ENCODE peak calls at places on chromosomes 7 and 10, in ten cellular contexts. A is fibroblast of the aortic adventitia; J is GM12865; Y is hepatocyte; F is AG04450; E is gastrocnemius medialis; I is CD4-positive, alpha-beta T cell; X is adrenal gland; G is AG09319; R is Calu3. P is an unnamed sample.

GRCh38 chr7:44348300-44348699 is 22.9 kb upstream of the CAMK2B start:
- DNase-seq in I (no peak), A (peak), Y (no peak), F (peak), E (no peak), G (no peak), J (peak), X (peak), R (peak), P (no peak)

GRCh38 chr7:156220078-156220605 is 407.9 kb upstream of the SHH start:
- DNase-seq in I (no peak), J (peak), A (no peak), Y (no peak), R (no peak), G (no peak), X (no peak), F (no peak), E (no peak), P (no peak)

GRCh38 chr10:81216949-81217348 is 658.0 kb upstream of the NRG3 start:
- DNase-seq in I (no peak), J (no peak), F (no peak), E (no peak), A (no peak), Y (no peak), X (no peak), G (no peak), R (no peak), P (no peak)

GRCh38 chr7:88664630-88665233 is 94.8 kb upstream of the ZNF804B start:
- DNase-seq in R (peak), E (no peak), F (no peak), G (no peak), X (no peak), J (no peak), I (no peak), A (no peak), Y (peak), P (no peak)

GRCh38 chr10:105579112-105579511 is 938.0 kb downstream of the SORCS3 start:
- DNase-seq in F (no peak), A (no peak), X (no peak), G (no peak), R (no peak), Y (no peak), J (no peak), E (no peak), I (no peak), P (no peak)

GRCh38 chr7:5693529-5693928 is 87.9 kb downstream of the RNF216 start:
- DNase-seq in X (no peak), R (peak), I (no peak), A (peak), Y (no peak), J (peak), G (no peak), E (no peak), F (no peak), P (no peak)

GRCh38 chr10:97582169-97582568 is 2.0 kb upstream of the HOGA1 start:
- DNase-seq in G (no peak), E (no peak), X (no peak), I (no peak), Y (no peak), R (no peak), F (no peak), A (no peak), J (no peak), P (no peak)

GRCh38 chr7:40572810-40573470 is 438.1 kb downstream of the SUGCT start:
- DNase-seq in J (no peak), X (no peak), I (no peak), Y (no peak), A (no peak), E (no peak), R (no peak), G (no peak), F (peak), P (no peak)

GRCh38 chr7:21543528-21544302 is 876 bp downstream of the DNAH11 start:
- DNase-seq in F (no peak), E (no peak), X (peak), R (no peak), A (peak), I (no peak), Y (peak), G (no peak), J (no peak), P (no peak)

GRCh38 chr10:71776528-71776927 is 3.2 kb upstream of the VSIR start:
- DNase-seq in I (no peak), E (no peak), X (no peak), F (no peak), R (no peak), J (no peak), G (no peak), Y (no peak), A (no peak), P (no peak)

GRCh38 chr10:60883187-60883586 is 60.8 kb downstream of the RHOBTB1 start:
- DNase-seq in G (no peak), R (peak), F (no peak), I (no peak), Y (peak), X (peak), E (no peak), J (peak), A (peak), P (no peak)

GRCh38 chr7:650339-651031 is 76.0 kb upstream of the DNAAF5 start:
- DNase-seq in E (no peak), Y (no peak), G (no peak), J (no peak), F (no peak), R (no peak), A (no peak), X (peak), I (no peak), P (no peak)

GRCh38 chr7:139618482-139619366 is 95.2 kb downstream of the CLEC2L start:
- DNase-seq in G (peak), I (peak), J (peak), F (no peak), R (peak), Y (peak), X (peak), A (peak), E (no peak), P (peak)

GRCh38 chr10:122526892-122527291 is 33.7 kb upstream of the DMBT1 start:
- DNase-seq in Y (peak), X (no peak), G (no peak), J (no peak), R (no peak), I (no peak), A (no peak), F (no peak), E (no peak), P (no peak)

GRCh38 chr7:74627699-74628411 is 29.7 kb upstream of the GTF2I start:
- DNase-seq in X (peak), Y (peak), G (peak), I (no peak), A (peak), R (no peak), F (peak), J (peak), E (no peak), P (no peak)

GRCh38 chr7:39413866-39414668 is 152.1 kb upstream of the YAE1 start:
- DNase-seq in R (peak), X (peak), J (peak), G (no peak), I (peak), A (peak), F (no peak), Y (peak), E (no peak), P (peak)

GRCh38 chr10:98399784-98400183 is 15.2 kb downstream of the PYROXD2 start:
- DNase-seq in A (no peak), J (no peak), F (no peak), R (no peak), G (no peak), X (no peak), Y (no peak), E (no peak), I (no peak), P (no peak)

GRCh38 chr7:100465702-100466311 is 1.7 kb upstream of the SPACDR start:
- DNase-seq in X (peak), I (no peak), J (no peak), A (peak), F (no peak), G (no peak), E (no peak), R (peak), Y (peak), P (no peak)

GRCh38 chr10:22002531-22003110 is 909 bp downstream of the DNAJC1 start:
- DNase-seq in F (no peak), X (peak), E (no peak), Y (peak), A (peak), I (no peak), G (no peak), R (peak), J (peak), P (no peak)

GRCh38 chr10:78656397-78656796 is 412.4 kb upstream of the ZMIZ1 start:
- DNase-seq in R (no peak), E (no peak), I (no peak), Y (no peak), X (no peak), G (no peak), A (no peak), F (no peak), J (no peak), P (no peak)

GRCh38 chr7:46810986-46811385 is 770.9 kb downstream of the TNS3 start:
- DNase-seq in I (no peak), E (no peak), Y (no peak), J (no peak), A (peak), F (no peak), X (no peak), R (no peak), G (no peak), P (no peak)

GRCh38 chr7:156095908-156096539 is 283.8 kb upstream of the SHH start:
- DNase-seq in E (no peak), I (no peak), X (no peak), J (no peak), F (no peak), R (no peak), G (no peak), Y (no peak), A (no peak), P (no peak)

GRCh38 chr7:155252388-155252957 is 45.2 kb upstream of the INSIG1 start:
- DNase-seq in A (peak), I (no peak), F (no peak), X (no peak), G (no peak), J (no peak), Y (no peak), R (no peak), E (no peak), P (no peak)

GRCh38 chr7:139915864-139916716 is 87.0 kb downstream of the TBXAS1 start:
- DNase-seq in G (peak), R (peak), E (peak), F (peak), Y (peak), J (peak), X (peak), A (peak), I (peak), P (no peak)

GRCh38 chr7:128937647-128938523 is at the start of gene IRF5:
- DNase-seq in G (no peak), I (no peak), Y (peak), A (no peak), J (peak), R (peak), X (peak), F (no peak), E (no peak), P (no peak)

GRCh38 chr7:153447021-153447420 is 605.2 kb upstream of the DPP6 start:
- DNase-seq in I (no peak), E (no peak), J (no peak), F (no peak), G (no peak), X (no peak), R (no peak), A (no peak), Y (no peak), P (no peak)

GRCh38 chr7:149283321-149283720 is 21.3 kb downstream of the ZNF783 start:
- DNase-seq in F (no peak), A (no peak), R (no peak), X (no peak), I (no peak), E (no peak), Y (no peak), G (no peak), J (no peak), P (no peak)

GRCh38 chr7:149285581-149285975 is 23.6 kb downstream of the ZNF783 start:
- DNase-seq in A (peak), J (no peak), X (peak), E (no peak), G (no peak), Y (no peak), F (no peak), I (no peak), R (no peak), P (no peak)

GRCh38 chr7:149284343-149284742 is 22.3 kb downstream of the ZNF783 start:
- DNase-seq in X (no peak), E (no peak), J (peak), G (no peak), A (no peak), R (no peak), F (no peak), Y (no peak), I (peak), P (no peak)

GRCh38 chr7:149286811-149287400 is 24.9 kb downstream of the ZNF783 start:
- DNase-seq in G (no peak), Y (no peak), I (no peak), E (no peak), R (no peak), J (no peak), A (no peak), F (no peak), X (no peak), P (no peak)

DNA sequence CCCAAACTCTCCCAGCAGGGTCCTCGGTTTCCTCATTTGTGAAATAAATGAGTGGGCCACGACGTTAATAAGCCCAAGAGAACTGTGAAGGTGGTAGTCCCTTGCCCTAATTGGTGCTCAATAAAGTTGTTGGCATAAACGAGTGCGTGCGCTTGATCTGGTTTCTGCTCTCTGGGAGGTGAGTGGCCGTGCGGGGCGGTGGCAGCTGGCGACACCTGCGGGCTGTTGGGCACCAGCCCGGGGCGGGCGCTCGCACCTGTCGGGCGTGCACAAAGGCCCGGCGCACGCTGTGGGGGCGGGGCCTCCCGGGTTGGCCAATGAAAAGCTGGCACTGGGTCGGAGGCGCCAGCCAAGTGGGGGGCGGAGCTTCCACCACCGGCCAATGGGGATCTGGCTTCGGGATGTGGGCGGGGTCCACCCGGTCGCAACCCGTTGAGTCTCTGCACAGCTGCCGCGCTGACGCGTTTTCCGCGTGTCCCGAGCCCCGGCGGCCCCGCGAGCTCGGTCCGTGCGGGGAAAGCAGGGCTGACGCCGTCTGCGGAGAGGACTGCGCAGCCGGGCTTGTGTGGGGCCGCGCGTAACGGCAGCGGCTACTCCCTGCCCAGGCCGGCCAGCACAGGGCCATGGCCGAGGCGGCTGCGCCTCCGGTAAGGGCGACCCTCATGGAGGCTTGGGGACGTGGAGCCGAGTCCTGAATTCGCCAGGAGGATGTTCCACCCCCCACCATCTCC is 23.0 kb downstream of the ZNF783 start:
- DNase-seq in G (peak), Y (peak), E (peak), J (peak), I (peak), A (peak), F (peak), R (peak), X (peak), P (peak)
- TF ChIP-seq CTCF in G (no peak), Y (peak), E (no peak), J (no peak), I (peak), A (no peak), F (no peak), R (no peak), X (no peak), P (no peak)

DNA sequence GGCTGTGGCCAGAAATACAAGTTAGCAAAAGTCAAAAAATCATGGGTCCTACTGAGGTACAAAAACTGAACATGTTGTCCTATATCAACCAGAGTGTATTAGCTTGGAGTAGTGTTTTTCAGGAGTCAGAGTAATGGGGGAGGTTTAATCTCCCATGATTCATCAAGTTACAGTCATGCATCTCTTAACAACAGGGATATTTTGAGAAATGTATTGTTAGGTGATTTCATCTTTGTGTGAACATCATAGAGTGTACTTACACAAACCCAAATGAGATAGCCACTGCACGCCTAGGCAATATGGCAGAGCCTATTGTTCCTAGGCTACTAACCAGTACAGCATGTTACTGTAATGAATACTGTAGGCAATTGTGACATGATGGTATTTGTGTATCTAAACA is 14.9 kb upstream of the TES start:
- DNase-seq in Y (no peak), J (no peak), F (no peak), I (no peak), G (no peak), X (no peak), R (no peak), A (peak), E (no peak), P (no peak)
- TF ChIP-seq CTCF in Y (no peak), J (no peak), F (no peak), I (no peak), G (no peak), X (no peak), R (no peak), A (no peak), E (no peak), P (no peak)

DNA sequence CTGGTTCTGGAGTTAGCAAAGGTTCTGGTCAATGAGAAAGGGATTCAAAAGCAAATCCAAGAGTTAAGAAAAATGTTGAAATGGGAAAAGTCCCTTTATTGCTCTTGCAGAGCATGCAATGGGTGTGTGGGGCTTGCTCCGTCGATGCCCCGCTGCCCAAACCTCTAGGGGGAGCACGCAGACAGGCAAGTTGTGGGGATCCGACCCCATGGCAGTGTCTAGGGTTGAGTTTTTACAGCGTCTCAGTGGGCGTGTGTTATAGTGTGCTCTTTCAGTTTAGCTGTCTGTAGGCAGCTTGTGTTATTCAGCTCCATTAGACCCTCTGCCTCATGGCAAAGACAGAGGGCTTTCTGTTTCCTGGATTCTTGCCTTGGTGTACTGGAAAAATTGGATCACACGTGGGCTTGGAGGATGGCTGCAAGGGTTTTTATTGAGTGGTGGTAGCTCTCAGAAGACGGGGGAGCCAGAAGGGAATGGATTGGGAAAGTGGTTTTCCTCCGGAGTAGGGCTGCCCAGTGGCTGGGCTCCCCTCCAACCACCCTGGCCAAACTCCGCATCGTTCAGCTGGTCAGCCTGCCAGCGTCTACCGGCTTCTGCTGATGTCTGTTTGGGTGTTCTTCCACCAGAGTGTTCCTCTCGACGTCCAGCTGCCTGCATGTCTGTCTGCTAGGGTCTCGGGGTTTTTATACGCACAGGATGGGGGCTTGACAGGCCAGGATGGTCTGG is 102.3 kb upstream of the PLXDC2 start:
- DNase-seq in E (no peak), A (no peak), J (no peak), R (no peak), Y (no peak), X (peak), F (no peak), G (no peak), I (no peak), P (no peak)
- TF ChIP-seq CTCF in E (peak), A (no peak), J (no peak), R (no peak), Y (no peak), X (no peak), F (no peak), G (no peak), I (no peak), P (no peak)

DNA sequence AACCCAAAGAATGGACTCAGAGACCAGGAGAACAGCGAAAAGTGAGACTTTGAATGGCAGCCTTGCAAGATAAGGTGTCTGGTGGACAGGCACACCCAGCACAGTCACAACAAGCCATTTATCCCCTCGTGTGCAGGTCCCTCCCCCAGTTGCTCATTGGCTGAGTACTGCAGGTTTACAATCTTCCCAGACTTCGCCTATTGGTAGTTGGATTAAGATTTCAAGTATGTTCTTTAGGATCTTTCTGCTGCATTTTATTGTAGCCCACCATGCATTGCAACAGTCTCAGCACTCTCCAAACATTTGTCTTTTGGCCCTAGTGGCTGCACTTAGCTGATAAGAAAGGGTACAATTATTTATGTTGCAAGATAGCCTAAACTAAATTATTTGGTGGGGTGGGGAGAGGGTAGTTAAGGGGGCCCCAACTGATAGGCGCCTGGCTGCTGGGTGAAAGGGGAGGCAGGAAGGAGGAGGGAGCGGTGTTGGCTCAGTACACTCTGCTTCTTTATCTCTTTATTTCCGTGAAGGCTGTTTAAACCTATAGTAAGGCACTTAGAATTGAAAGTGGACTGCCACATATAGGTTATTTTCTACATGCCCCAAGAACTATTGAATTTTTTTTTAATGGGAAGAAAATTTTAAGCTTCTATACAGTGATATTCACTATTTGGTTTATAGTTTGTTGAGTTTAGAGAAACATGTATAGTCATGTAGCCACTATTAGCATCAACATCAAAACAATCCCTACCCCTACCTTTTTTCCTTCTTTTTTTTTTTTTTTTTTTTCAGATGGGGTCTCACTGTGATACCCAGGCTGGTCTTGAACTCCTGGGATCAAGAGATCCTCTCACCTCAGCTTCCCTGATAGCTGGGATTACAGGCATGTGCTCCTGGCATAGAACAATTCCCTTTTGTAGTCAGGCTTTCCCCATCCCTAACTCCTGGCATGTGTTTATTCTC is 54.2 kb downstream of the GUSB start:
- DNase-seq in A (no peak), G (no peak), E (no peak), I (no peak), J (no peak), F (no peak), Y (peak), X (no peak), R (no peak), P (no peak)
- TF ChIP-seq CTCF in A (no peak), G (no peak), E (no peak), I (no peak), J (no peak), F (no peak), Y (no peak), X (no peak), R (no peak), P (no peak)

DNA sequence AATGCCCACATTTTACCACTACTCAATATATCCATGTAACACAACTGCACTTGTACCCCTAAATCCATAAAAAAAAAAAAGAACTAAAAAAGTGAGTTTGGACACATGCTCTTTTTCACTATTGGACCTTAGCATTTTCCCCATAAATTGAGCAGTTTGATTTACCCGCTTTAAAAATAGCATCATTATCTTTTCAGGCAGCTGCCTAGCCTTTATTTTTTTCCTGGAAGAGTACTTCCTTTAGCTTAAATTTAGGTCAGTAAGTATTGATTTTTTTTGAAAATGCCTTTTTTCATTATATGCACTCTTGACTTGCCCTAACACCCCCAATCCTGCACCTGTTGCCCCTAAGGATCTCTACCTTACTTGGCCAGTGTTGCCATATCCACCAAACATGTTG is 5.3 kb upstream of the NT5C3A start:
- DNase-seq in F (no peak), I (no peak), A (no peak), G (no peak), Y (no peak), E (no peak), X (no peak), R (no peak), J (no peak), P (no peak)
- TF ChIP-seq CTCF in F (no peak), I (no peak), A (no peak), G (no peak), Y (no peak), E (no peak), X (no peak), R (no peak), J (no peak), P (no peak)

P was measured in neural crest cell.